ENCODE peak calls at places on chromosomes 5 and 9, in five cellular contexts. K, H, Z, G and P are unnamed samples.

GRCh38 chr5:88836195-88836838 is 46.7 kb downstream of the MEF2C start:
- DNase-seq in K (no peak), H (no peak), Z (no peak), G (no peak), P (peak)

GRCh38 chr5:16454686-16455085 is 10.9 kb downstream of the ZNF622 start:
- DNase-seq in K (no peak), H (no peak), Z (no peak), G (no peak), P (no peak)

GRCh38 chr5:55327281-55327680 is 19.5 kb downstream of the MTREX start:
- DNase-seq in K (peak), H (no peak), Z (no peak), G (no peak), P (no peak)

GRCh38 chr9:87336914-87337333 is 160.7 kb upstream of the DAPK1 start:
- DNase-seq in K (peak), H (peak), Z (no peak), G (no peak), P (peak)

GRCh38 chr9:109894921-109895758 is 115.1 kb downstream of the PALM2AKAP2 start:
- DNase-seq in K (peak), H (peak), Z (no peak), G (no peak), P (no peak)

GRCh38 chr9:20402273-20402875 is 219.9 kb downstream of the MLLT3 start:
- DNase-seq in K (no peak), H (no peak), Z (no peak), G (no peak), P (no peak)

GRCh38 chr9:33619666-33620404 is 95.8 kb downstream of the ANKRD18B start:
- DNase-seq in K (peak), H (peak), Z (no peak), G (no peak), P (peak)

GRCh38 chr9:72894342-72894741 is 58.5 kb downstream of the ALDH1A1 start:
- DNase-seq in K (peak), H (peak), Z (no peak), G (no peak), P (no peak)

GRCh38 chr9:127177221-127177620 is 54.8 kb upstream of the ANGPTL2 start:
- DNase-seq in K (no peak), H (no peak), Z (no peak), G (no peak), P (no peak)

GRCh38 chr5:58460727-58461286 is 921 bp upstream of the PLK2 start:
- DNase-seq in K (peak), H (peak), Z (peak), G (peak), P (peak)

GRCh38 chr5:62489471-62489870 is 76.9 kb downstream of the IPO11 start:
- DNase-seq in K (peak), H (no peak), Z (no peak), G (no peak), P (no peak)

GRCh38 chr9:131668439-131669233 is 71.2 kb downstream of the RAPGEF1 start:
- DNase-seq in K (peak), H (peak), Z (no peak), G (peak), P (no peak)

GRCh38 chr5:158200624-158201023 is 341.7 kb upstream of the CLINT1 start:
- DNase-seq in K (no peak), H (no peak), Z (no peak), G (no peak), P (no peak)

GRCh38 chr5:146519554-146519953 is 3.6 kb upstream of the GPR151 start:
- DNase-seq in K (no peak), H (no peak), Z (no peak), G (no peak), P (no peak)

GRCh38 chr5:160833806-160834205 is 18.2 kb downstream of the ATP10B start:
- DNase-seq in K (peak), H (no peak), Z (no peak), G (no peak), P (no peak)

GRCh38 chr9:134224827-134225154 is 60.4 kb upstream of the RNU6ATAC start:
- DNase-seq in K (no peak), H (no peak), Z (no peak), G (no peak), P (no peak)